ENCODE peak calls at places on chromosomes 3 and 15, in nine cellular contexts. U, D, R, Z, B, A, G, W and I are unnamed samples.

GRCh38 chr3:52108302-52109232 is 45.7 kb downstream of the POC1A start:
- DNase-seq in U (peak), D (no peak), R (peak), Z (peak), B (no peak), A (no peak), G (no peak), W (no peak), I (no peak)

GRCh38 chr3:119034256-119035013 is at the start of gene IGSF11:
- DNase-seq in U (peak), D (peak), R (peak), Z (peak), B (no peak), A (peak), G (peak), W (peak), I (peak)

GRCh38 chr3:165211749-165212148 is 15.6 kb upstream of the SLITRK3 start:
- DNase-seq in U (no peak), D (no peak), R (no peak), Z (no peak), B (no peak), A (no peak), G (no peak), W (no peak), I (no peak)

GRCh38 chr15:98003976-98004375 is 43.5 kb downstream of the ARRDC4 start:
- DNase-seq in U (no peak), D (no peak), R (no peak), Z (peak), B (no peak), A (no peak), G (no peak), W (no peak), I (no peak)

GRCh38 chr3:196741401-196741761 is 1.7 kb downstream of the PAK2 start:
- DNase-seq in U (no peak), D (no peak), R (no peak), Z (no peak), B (no peak), A (no peak), G (no peak), W (no peak), I (no peak)

GRCh38 chr15:64246364-64247189 is 83.8 kb upstream of the PPIB start:
- DNase-seq in U (no peak), D (no peak), R (no peak), Z (peak), B (no peak), A (peak), G (no peak), W (peak), I (peak)

GRCh38 chr15:88834211-88834812 is 31.1 kb downstream of the ACAN start:
- DNase-seq in U (no peak), D (peak), R (peak), Z (peak), B (no peak), A (no peak), G (no peak), W (no peak), I (peak)

GRCh38 chr3:55246016-55246415 is 241.1 kb downstream of the WNT5A start:
- DNase-seq in U (no peak), D (no peak), R (no peak), Z (no peak), B (no peak), A (no peak), G (no peak), W (no peak), I (no peak)

GRCh38 chr15:40770147-40770721 is 454 bp downstream of the C15orf62 start:
- DNase-seq in U (peak), D (peak), R (no peak), Z (no peak), B (peak), A (no peak), G (no peak), W (no peak), I (peak)

GRCh38 chr3:10281951-10282350 is 10.8 kb downstream of the GHRL start:
- DNase-seq in U (no peak), D (no peak), R (no peak), Z (peak), B (no peak), A (no peak), G (no peak), W (no peak), I (no peak)

GRCh38 chr3:56799251-56799882 is 2.4 kb downstream of the ARHGEF3 start:
- DNase-seq in U (no peak), D (no peak), R (no peak), Z (peak), B (no peak), A (peak), G (no peak), W (no peak), I (peak)

GRCh38 chr3:197026481-197026866 is 3.1 kb downstream of the MELTF start:
- DNase-seq in U (no peak), D (peak), R (no peak), Z (no peak), B (no peak), A (no peak), G (no peak), W (no peak), I (peak)

GRCh38 chr3:51384145-51384729 is 854 bp upstream of the MANF start:
- DNase-seq in U (no peak), D (peak), R (no peak), Z (peak), B (no peak), A (no peak), G (no peak), W (no peak), I (peak)

GRCh38 chr3:151630938-151631417 is 102.7 kb upstream of the AADACL2 start:
- DNase-seq in U (no peak), D (no peak), R (no peak), Z (peak), B (no peak), A (no peak), G (no peak), W (no peak), I (no peak)

GRCh38 chr3:25594007-25594502 is 70.7 kb downstream of the TOP2B start:
- DNase-seq in U (no peak), D (no peak), R (no peak), Z (peak), B (no peak), A (no peak), G (no peak), W (peak), I (no peak)

GRCh38 chr15:48946088-48946839 is 17.5 kb downstream of the SHC4 start:
- DNase-seq in U (no peak), D (no peak), R (no peak), Z (no peak), B (no peak), A (no peak), G (no peak), W (no peak), I (no peak)

GRCh38 chr15:68205949-68206539 is 912 bp upstream of the CALML4 start:
- DNase-seq in U (peak), D (peak), R (no peak), Z (no peak), B (no peak), A (no peak), G (peak), W (no peak), I (no peak)

GRCh38 chr3:194379651-194380050 is 10.1 kb upstream of the LRRC15 start:
- DNase-seq in U (no peak), D (no peak), R (no peak), Z (no peak), B (no peak), A (no peak), G (peak), W (no peak), I (no peak)

GRCh38 chr3:38039899-38040261 is 872 bp downstream of the DLEC1 start:
- DNase-seq in U (peak), D (no peak), R (no peak), Z (peak), B (peak), A (no peak), G (peak), W (peak), I (peak)

GRCh38 chr3:106242779-106243178 is 374.0 kb upstream of the CBLB start:
- DNase-seq in U (no peak), D (no peak), R (no peak), Z (no peak), B (no peak), A (no peak), G (no peak), W (no peak), I (peak)
- TF ChIP-seq CTCF in U (no peak), D (no peak), R (no peak), Z (no peak), B (no peak), A (no peak), G (no peak), W (no peak), I (no peak)

GRCh38 chr3:150140614-150141321 is 170.1 kb upstream of the PFN2 start:
- DNase-seq in U (no peak), D (peak), R (no peak), Z (no peak), B (no peak), A (no peak), G (no peak), W (no peak), I (no peak)
- TF ChIP-seq CTCF in U (no peak), D (no peak), R (no peak), Z (no peak), B (no peak), A (no peak), G (no peak), W (no peak), I (no peak)

GRCh38 chr3:127383656-127384179 is 95.9 kb upstream of the PRR20G start:
- DNase-seq in U (no peak), D (no peak), R (no peak), Z (no peak), B (no peak), A (no peak), G (peak), W (no peak), I (no peak)
- TF ChIP-seq CTCF in U (no peak), D (no peak), R (no peak), Z (no peak), B (no peak), A (no peak), G (no peak), W (no peak), I (no peak)

GRCh38 chr3:187808466-187809291 is 63.4 kb upstream of the BCL6 start:
- DNase-seq in U (no peak), D (no peak), R (no peak), Z (no peak), B (no peak), A (no peak), G (no peak), W (peak), I (no peak)
- TF ChIP-seq CTCF in U (no peak), D (no peak), R (no peak), Z (no peak), B (no peak), A (no peak), G (no peak), W (peak), I (no peak)

GRCh38 chr15:69762373-69763148 is 309.9 kb downstream of the RPLP1 start:
- DNase-seq in U (no peak), D (no peak), R (no peak), Z (no peak), B (no peak), A (no peak), G (no peak), W (no peak), I (no peak)
- TF ChIP-seq CTCF in U (no peak), D (no peak), R (no peak), Z (no peak), B (no peak), A (peak), G (no peak), W (no peak), I (no peak)

DNA sequence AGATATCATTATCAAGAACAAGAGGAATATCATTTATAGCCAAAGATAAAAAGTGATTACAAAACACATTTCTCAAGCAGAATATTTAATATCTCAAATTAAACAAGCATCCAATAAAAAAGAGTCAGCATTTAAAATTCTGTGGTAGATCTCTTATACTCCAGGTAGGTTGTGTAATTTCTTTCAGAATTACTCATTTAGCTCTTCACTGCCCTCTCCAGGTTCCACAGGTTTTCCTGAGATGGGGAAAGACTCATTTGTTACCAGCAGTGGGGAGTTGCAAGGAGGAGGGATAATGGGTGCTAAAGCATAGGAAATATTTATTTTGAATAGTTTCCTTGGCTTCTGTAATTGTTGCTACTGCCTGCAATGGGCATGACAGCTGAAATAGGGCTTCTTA is 83.1 kb upstream of the RASGRP1 start:
- DNase-seq in U (no peak), D (no peak), R (no peak), Z (peak), B (peak), A (no peak), G (no peak), W (no peak), I (no peak)
- TF ChIP-seq CTCF in U (peak), D (no peak), R (peak), Z (peak), B (no peak), A (no peak), G (peak), W (peak), I (no peak)